ENCODE peak calls at places on chromosomes 7 and 10, in six cellular contexts. K, J, S, R, X and Z are unnamed samples.

GRCh38 chr7:101212014-101212413 is 5.4 kb downstream of the PLOD3 start:
- DNase-seq in K (no peak), J (no peak), S (no peak), R (no peak), X (no peak), Z (no peak)

GRCh38 chr7:78141533-78142281 is 343.1 kb downstream of the PHTF2 start:
- DNase-seq in K (no peak), J (peak; percentile 29), S (peak; percentile 72), R (peak; percentile 34), X (no peak), Z (no peak)

GRCh38 chr10:112222799-112223198 is 39.2 kb upstream of the GPAM start:
- DNase-seq in K (no peak), J (no peak), S (no peak), R (no peak), X (no peak), Z (no peak)

GRCh38 chr7:141701489-141702046 is 398 bp downstream of the DENND11 start:
- DNase-seq in K (no peak), J (no peak), S (peak; percentile 78), R (no peak), X (peak; percentile 41), Z (no peak)

GRCh38 chr7:41162612-41163011 is 540.3 kb downstream of the INHBA start:
- DNase-seq in K (peak; percentile 14), J (peak; percentile 35), S (no peak), R (peak; percentile 20), X (no peak), Z (no peak)

GRCh38 chr7:74083928-74084721 is 521 bp downstream of the LIMK1 start:
- DNase-seq in K (peak; percentile 32), J (peak; percentile 48), S (peak; percentile 78), R (peak; percentile 61), X (no peak), Z (no peak)

GRCh38 chr7:92723978-92724377 is 112.4 kb downstream of the CDK6 start:
- DNase-seq in K (no peak), J (peak; percentile 74), S (no peak), R (no peak), X (no peak), Z (no peak)

GRCh38 chr10:25113231-25114035 is 61.4 kb upstream of the GPR158 start:
- DNase-seq in K (peak; percentile 58), J (peak; percentile 81), S (peak; percentile 81), R (peak; percentile 79), X (peak; percentile 74), Z (peak; percentile 91)

GRCh38 chr7:38307640-38308039 is 34.2 kb upstream of the TARP start:
- DNase-seq in K (no peak), J (no peak), S (no peak), R (no peak), X (no peak), Z (no peak)

GRCh38 chr7:88141025-88141424 is 78.8 kb downstream of the SRI start:
- DNase-seq in K (peak; percentile 66), J (no peak), S (no peak), R (no peak), X (no peak), Z (no peak)

GRCh38 chr7:101743241-101743994 is 74.0 kb upstream of the CUX1 start:
- DNase-seq in K (peak; percentile 66), J (peak; percentile 57), S (peak; percentile 84), R (peak; percentile 40), X (peak; percentile 58), Z (no peak)

GRCh38 chr7:130917669-130918128 is 183.7 kb upstream of the KLF14 start:
- DNase-seq in K (no peak), J (peak; percentile 74), S (no peak), R (peak; percentile 69), X (no peak), Z (no peak)

GRCh38 chr7:5625938-5626337 is 155.5 kb downstream of the RNF216 start:
- DNase-seq in K (peak; percentile 60), J (peak; percentile 82), S (peak; percentile 63), R (peak; percentile 99), X (no peak), Z (no peak)

GRCh38 chr7:107130487-107131220 is 38.1 kb upstream of the HBP1 start:
- DNase-seq in K (no peak), J (no peak), S (no peak), R (no peak), X (no peak), Z (no peak)

GRCh38 chr7:25889765-25890164 is 262.2 kb upstream of the NFE2L3 start:
- DNase-seq in K (no peak), J (no peak), S (no peak), R (no peak), X (no peak), Z (no peak)

GRCh38 chr10:69786791-69787190 is 14.9 kb upstream of the COL13A1 start:
- DNase-seq in K (no peak), J (peak; percentile 78), S (peak; percentile 80), R (peak; percentile 29), X (no peak), Z (no peak)

GRCh38 chr7:95011156-95011928 is 103.9 kb downstream of the PPP1R9A start:
- DNase-seq in K (peak; percentile 72), J (peak; percentile 65), S (peak; percentile 74), R (peak; percentile 71), X (no peak), Z (no peak)

GRCh38 chr7:46173526-46174191 is 252.6 kb upstream of the IGFBP3 start:
- DNase-seq in K (peak; percentile 62), J (no peak), S (peak; percentile 33), R (peak; percentile 97), X (no peak), Z (peak; percentile 88)

GRCh38 chr10:77332256-77332655 is 305.4 kb downstream of the KCNMA1 start:
- DNase-seq in K (no peak), J (no peak), S (no peak), R (no peak), X (no peak), Z (no peak)

GRCh38 chr7:50068850-50069551 is 24.0 kb downstream of the ZPBP start:
- DNase-seq in K (no peak), J (peak; percentile 65), S (peak; percentile 27), R (no peak), X (no peak), Z (no peak)